ENCODE peak calls at places on chromosomes 6 and 20, in five cellular contexts. P is lower leg skin, I is astrocyte of the spinal cord, Y is foreskin fibroblast, V is OCI-LY7. U is an unnamed sample.
A peak's percentile ranks its signal among the peaks of the same experiment; 100 is the strongest.

GRCh38 chr6:169852504-169853195 is 101.2 kb downstream of the ERMARD start:
- DNase-seq in I (no peak), Y (no peak), P (peak; percentile 8), V (no peak), U (no peak)

GRCh38 chr6:41470341-41471063 is 75.7 kb upstream of the FOXP4 start:
- DNase-seq in P (no peak), I (peak; percentile 29), Y (no peak), V (no peak), U (no peak)

GRCh38 chr6:163183791-163184190 is 230.7 kb upstream of the QKI start:
- DNase-seq in P (no peak), Y (no peak), I (peak; percentile 41), V (no peak), U (no peak)

GRCh38 chr6:75283907-75284284 is 696 bp downstream of the TMEM30A start:
- DNase-seq in V (peak; percentile 17), I (no peak), P (no peak), Y (no peak), U (no peak)

GRCh38 chr6:129621252-129621651 is 88.7 kb downstream of the ARHGAP18 start:
- DNase-seq in I (no peak), P (no peak), V (peak; percentile 16), Y (no peak), U (no peak)

GRCh38 chr20:48260370-48260769 is 475.1 kb upstream of the SULF2 start:
- DNase-seq in Y (no peak), I (no peak), V (no peak), P (no peak), U (no peak)

GRCh38 chr6:144285548-144285797 is 338 bp downstream of the UTRN start:
- DNase-seq in V (no peak), I (no peak), P (no peak), Y (no peak), U (no peak)

GRCh38 chr20:37257993-37258392 is 3.6 kb downstream of the GHRH start:
- DNase-seq in V (no peak), P (no peak), I (no peak), Y (no peak), U (no peak)

GRCh38 chr6:47477497-47478232 is at the start of gene CD2AP:
- DNase-seq in Y (peak; percentile 71), P (peak; percentile 81), I (peak; percentile 79), V (peak; percentile 98), U (peak; percentile 93)

GRCh38 chr6:47479156-47479541 is 1.6 kb downstream of the CD2AP start:
- DNase-seq in V (peak; percentile 55), Y (no peak), I (peak; percentile 19), P (no peak), U (no peak)

GRCh38 chr6:47479874-47480273 is 2.3 kb downstream of the CD2AP start:
- DNase-seq in V (no peak), Y (no peak), I (no peak), P (no peak), U (no peak)

GRCh38 chr6:47476794-47477496 is 644 bp upstream of the CD2AP start:
- DNase-seq in Y (no peak), P (no peak), I (no peak), V (peak; percentile 46), U (no peak)

DNA sequence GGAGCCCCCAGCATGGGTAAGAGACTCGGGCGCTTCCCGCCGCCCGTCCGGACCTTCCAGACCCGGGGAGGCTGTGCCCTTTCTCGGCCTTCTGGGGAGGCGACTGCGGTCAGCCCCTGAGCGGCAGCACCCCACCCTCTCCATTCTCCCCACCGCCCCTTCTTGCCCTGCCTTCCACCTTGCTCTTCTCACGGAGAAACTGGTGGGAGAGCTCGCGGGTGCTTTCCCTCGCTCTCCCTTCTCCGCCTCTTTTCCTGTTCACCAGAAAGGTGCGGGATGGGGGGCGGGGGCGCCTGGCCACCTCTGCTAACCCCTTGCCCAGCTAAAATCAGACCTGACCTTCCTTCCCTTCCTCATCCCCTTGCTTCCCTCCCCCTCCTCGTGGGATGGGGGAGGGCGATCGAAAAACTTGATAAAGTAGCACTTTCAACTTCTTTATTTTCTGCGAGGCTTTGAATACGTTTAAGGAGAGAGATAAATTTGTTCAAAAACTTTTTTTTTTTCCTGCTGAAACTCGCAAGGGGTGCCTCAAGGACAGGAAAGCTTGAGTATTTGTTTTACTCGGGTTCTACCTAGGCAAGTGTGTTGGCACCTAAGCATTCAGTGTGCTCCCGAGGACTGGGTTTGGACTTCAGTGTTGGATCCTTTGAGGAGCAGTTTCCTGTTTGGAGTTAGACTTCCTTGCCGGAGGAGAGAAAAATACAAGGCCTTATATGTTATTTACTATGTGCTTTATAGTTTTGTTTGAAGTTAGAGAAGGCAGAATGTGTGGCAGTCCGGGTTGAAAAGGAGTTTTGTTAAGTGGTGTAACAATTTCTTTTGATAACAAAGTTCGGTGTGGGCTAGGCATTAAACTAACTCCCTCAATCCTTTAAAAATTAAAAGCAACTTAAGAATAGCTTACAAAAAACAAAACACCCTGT is 905 bp downstream of the CD2AP start:
- DNase-seq in Y (no peak), P (no peak), I (peak; percentile 36), V (peak; percentile 42), U (no peak)
- TF ChIP-seq CTCF in Y (no peak), P (no peak), I (no peak), V (no peak), U (no peak)

DNA sequence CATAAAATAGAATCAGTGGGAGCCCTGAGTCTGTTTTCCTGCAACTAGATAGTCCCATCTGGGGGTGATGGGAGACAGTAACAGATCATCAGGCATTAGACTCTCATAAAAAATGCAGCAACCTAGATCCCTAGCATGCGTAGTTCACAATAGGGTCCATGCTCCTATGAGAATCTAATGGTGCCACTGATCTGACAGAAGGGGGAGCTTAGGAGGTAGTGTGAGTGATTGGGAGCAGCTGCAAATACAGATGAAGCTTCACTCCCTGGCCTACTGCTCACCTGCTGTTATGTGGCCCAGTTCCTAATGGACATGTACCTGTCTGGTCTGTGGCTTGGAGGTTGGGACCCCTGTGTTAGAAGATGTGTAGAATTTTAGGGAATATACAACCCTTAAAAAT is 904.5 kb upstream of the EPHA7 start:
- DNase-seq in I (no peak), Y (no peak), V (no peak), P (no peak), U (no peak)
- TF ChIP-seq CTCF in I (peak; percentile 37), Y (no peak), V (peak; percentile 42), P (no peak), U (no peak)

GRCh38 chr20:41408131-41408789 is 41.6 kb upstream of the EMILIN3 start:
- DNase-seq in V (no peak), P (no peak), Y (no peak), I (no peak), U (no peak)

GRCh38 chr20:41412324-41412723 is 45.7 kb upstream of the EMILIN3 start:
- DNase-seq in V (no peak), P (no peak), Y (no peak), I (no peak), U (no peak)

GRCh38 chr20:41413169-41413568 is 46.6 kb upstream of the EMILIN3 start:
- DNase-seq in I (no peak), Y (no peak), V (no peak), P (no peak), U (no peak)

GRCh38 chr20:41408986-41409385 is 42.4 kb upstream of the EMILIN3 start:
- DNase-seq in V (no peak), I (no peak), P (no peak), Y (no peak), U (no peak)

DNA sequence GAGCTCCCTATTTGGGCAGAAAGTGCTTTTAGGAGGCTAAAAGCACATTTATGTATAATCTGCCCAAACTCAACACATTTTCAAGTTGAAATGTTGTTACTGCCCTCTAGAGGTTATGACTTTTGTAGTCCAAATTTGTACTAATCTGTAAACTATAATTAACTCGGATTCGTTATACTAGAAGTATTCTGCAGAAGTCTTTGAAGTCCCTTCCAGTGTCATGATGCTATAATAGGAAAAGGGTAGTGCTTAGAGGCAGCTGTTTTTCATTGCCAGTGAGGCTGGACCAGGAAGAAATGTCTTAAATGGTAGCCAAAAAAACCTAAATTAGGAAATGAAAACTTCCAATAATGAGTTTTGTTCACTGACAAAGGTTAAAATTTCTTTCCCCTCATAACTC is 44.8 kb upstream of the EMILIN3 start:
- DNase-seq in I (peak; percentile 39), Y (peak; percentile 67), V (peak; percentile 50), P (no peak), U (no peak)
- TF ChIP-seq CTCF in I (peak; percentile 27), Y (peak; percentile 40), V (peak; percentile 80), P (no peak), U (peak; percentile 26)

DNA sequence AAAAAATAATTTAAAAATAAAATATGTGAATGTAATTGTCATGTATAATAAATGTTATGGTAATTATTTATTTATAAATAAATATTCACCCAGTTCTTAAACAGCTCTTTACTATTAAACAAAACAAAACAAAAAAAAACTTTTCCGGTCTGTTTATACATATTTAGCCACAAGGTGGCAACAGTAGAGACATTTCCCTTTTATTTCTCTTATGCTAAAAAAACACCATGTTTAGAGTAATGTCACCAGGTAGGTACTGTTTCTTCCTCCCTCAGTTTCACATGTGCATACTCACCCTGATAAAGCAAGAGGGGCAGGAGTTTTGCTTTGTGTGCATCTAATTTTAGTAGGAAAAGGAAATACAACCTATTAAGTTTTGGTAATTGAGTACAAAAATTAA is 610.4 kb upstream of the IMPG1 start:
- DNase-seq in V (peak; percentile 16), I (peak; percentile 41), Y (no peak), P (no peak), U (no peak)
- TF ChIP-seq CTCF in V (peak; percentile 73), I (no peak), Y (peak; percentile 35), P (no peak), U (peak; percentile 33)

DNA sequence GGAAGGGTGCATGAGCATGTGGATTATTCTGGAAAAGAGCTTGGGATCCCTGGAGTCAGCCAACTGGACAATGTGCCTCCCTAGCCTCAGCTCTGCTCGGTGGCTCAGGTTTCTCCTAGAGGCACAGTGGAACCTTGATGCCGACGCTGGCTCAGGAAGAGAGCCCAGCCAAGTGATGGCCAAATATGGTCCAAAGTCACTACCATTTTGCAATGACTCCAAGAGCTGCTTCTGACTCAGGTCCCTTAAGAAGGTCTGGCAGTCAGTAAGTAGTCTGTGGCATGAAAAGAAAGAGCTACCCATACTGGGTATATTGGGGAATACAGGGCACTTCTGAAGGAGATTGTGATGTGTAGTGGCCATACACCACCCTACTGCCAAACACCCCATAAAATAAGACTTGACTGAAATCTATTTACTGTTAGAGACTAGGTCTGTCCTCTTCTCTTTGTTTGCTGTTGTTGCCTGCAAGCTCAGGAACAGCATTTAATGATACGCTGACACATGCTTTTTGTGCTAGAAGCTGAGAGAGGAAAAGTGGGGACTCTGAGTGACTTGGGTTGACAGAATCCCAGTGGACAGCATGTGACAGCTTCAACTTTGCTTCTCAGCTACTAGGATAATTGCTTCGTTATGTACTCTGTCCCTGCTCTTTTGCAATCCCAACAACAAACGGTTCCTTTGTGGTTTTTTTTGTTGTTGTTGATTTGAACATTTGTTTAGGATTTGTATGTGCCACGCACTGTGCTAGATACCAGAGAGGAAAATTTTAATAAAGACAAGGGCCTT is 30.3 kb upstream of the OGFRL1 start:
- DNase-seq in Y (no peak), I (no peak), V (no peak), P (no peak), U (no peak)
- TF ChIP-seq CTCF in Y (no peak), I (no peak), V (no peak), P (no peak), U (no peak)

DNA sequence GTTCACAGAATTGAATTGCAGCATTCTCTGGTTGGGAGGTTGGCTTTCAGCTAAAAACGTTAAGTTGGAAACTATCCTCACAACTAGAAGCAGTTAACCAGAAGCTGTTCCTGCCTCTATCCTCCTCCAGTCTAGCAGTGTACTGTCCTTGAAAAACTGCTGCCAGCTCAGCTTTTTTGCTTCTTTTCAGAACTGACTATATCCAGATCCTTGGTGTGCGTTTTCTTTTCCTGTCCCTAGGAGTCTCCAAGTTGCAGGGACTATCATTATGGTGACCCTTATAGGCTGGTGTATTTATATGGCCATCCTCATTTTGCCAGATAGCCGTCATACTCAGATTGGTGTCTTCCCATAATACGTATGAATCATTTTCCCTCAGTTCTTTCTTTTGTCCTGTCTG is 5.5 kb downstream of the ITCH start:
- DNase-seq in P (no peak), V (no peak), Y (no peak), I (no peak), U (no peak)
- TF ChIP-seq CTCF in P (no peak), V (no peak), Y (peak; percentile 14), I (no peak), U (no peak)

GRCh38 chr6:73580247-73581149 is 59.7 kb upstream of the EEF1A1 start:
- DNase-seq in V (peak; percentile 25), P (peak; percentile 86), I (peak; percentile 99), Y (peak; percentile 98), U (peak; percentile 70)
- TF ChIP-seq CTCF in V (peak; percentile 44), P (no peak), I (peak; percentile 57), Y (peak; percentile 45), U (peak; percentile 45)

U was measured in GM10248.